ENCODE peak calls at places on chromosomes 11 and 22, in six cellular contexts. T, X, G, S, J and W are unnamed samples.
A peak's percentile ranks its signal among the peaks of the same experiment; 100 is the strongest.

GRCh38 chr11:116825854-116826750 is 3.0 kb upstream of the APOA4 start:
- DNase-seq in T (peak; percentile 72), X (no peak), G (no peak), S (no peak), J (no peak), W (no peak)

GRCh38 chr22:43118024-43118849 is 7.7 kb downstream of the BIK start:
- DNase-seq in T (no peak), X (peak; percentile 66), G (no peak), S (no peak), J (no peak), W (no peak)

GRCh38 chr22:30790366-30790765 is 95.7 kb downstream of the OSBP2 start:
- DNase-seq in T (no peak), X (no peak), G (no peak), S (no peak), J (no peak), W (no peak)

GRCh38 chr11:48093795-48094642 is 113.7 kb downstream of the PTPRJ start:
- DNase-seq in T (no peak), X (no peak), G (peak; percentile 67), S (no peak), J (peak; percentile 24), W (no peak)

GRCh38 chr11:86477495-86478155 is 102.9 kb downstream of the CCDC81 start:
- DNase-seq in T (no peak), X (no peak), G (no peak), S (no peak), J (no peak), W (no peak)

GRCh38 chr22:23504522-23504921 is 75.6 kb downstream of the IGLL1 start:
- DNase-seq in T (no peak), X (no peak), G (peak; percentile 42), S (peak; percentile 29), J (no peak), W (no peak)

GRCh38 chr11:20966489-20966888 is 297.1 kb downstream of the NELL1 start:
- DNase-seq in T (no peak), X (no peak), G (no peak), S (no peak), J (no peak), W (no peak)

GRCh38 chr11:61827573-61828378 is at the start of gene FADS2:
- DNase-seq in T (peak; percentile 96), X (peak; percentile 63), G (peak; percentile 96), S (peak; percentile 77), J (peak; percentile 94), W (no peak)

GRCh38 chr22:46366801-46367706 is 31.5 kb downstream of the TRMU start:
- DNase-seq in T (peak; percentile 18), X (peak; percentile 59), G (no peak), S (no peak), J (no peak), W (no peak)

GRCh38 chr22:44578115-44578457 is 80.1 kb upstream of the RTL6 start:
- DNase-seq in T (no peak), X (no peak), G (no peak), S (peak; percentile 34), J (no peak), W (no peak)

GRCh38 chr11:130159657-130160459 is at the start of gene ST14:
- DNase-seq in T (peak; percentile 63), X (peak; percentile 89), G (peak; percentile 86), S (no peak), J (no peak), W (no peak)

GRCh38 chr11:84780689-84781293 is 846.4 kb downstream of the DLG2 start:
- DNase-seq in T (no peak), X (no peak), G (peak; percentile 21), S (no peak), J (no peak), W (no peak)

GRCh38 chr22:43832393-43833265 is 20.5 kb upstream of the EFCAB6 start:
- DNase-seq in T (peak; percentile 12), X (no peak), G (no peak), S (peak; percentile 53), J (no peak), W (no peak)

GRCh38 chr11:548700-549603 is 11.6 kb downstream of the LMNTD2 start:
- DNase-seq in T (no peak), X (no peak), G (no peak), S (no peak), J (no peak), W (no peak)

GRCh38 chr11:26283852-26284421 is 48.0 kb upstream of the ANO3 start:
- DNase-seq in T (no peak), X (no peak), G (no peak), S (no peak), J (no peak), W (no peak)

GRCh38 chr22:16824718-16825687 is at the start of gene XKR3:
- DNase-seq in T (no peak), X (no peak), G (no peak), S (no peak), J (no peak), W (no peak)

GRCh38 chr11:47204633-47204989 is 10.2 kb upstream of the DDB2 start:
- DNase-seq in T (no peak), X (no peak), G (peak; percentile 57), S (no peak), J (no peak), W (no peak)

GRCh38 chr11:61149624-61150615 is 11.3 kb downstream of the VPS37C start:
- DNase-seq in T (no peak), X (peak; percentile 30), G (peak; percentile 51), S (no peak), J (no peak), W (no peak)

GRCh38 chr22:38751422-38752346 is 4.1 kb downstream of the SUN2 start:
- DNase-seq in T (no peak), X (peak; percentile 83), G (no peak), S (no peak), J (no peak), W (no peak)

GRCh38 chr22:30882974-30883533 is 85.5 kb downstream of the MORC2 start:
- DNase-seq in T (peak; percentile 13), X (no peak), G (no peak), S (no peak), J (no peak), W (no peak)

GRCh38 chr22:48976556-48977535 is 850.8 kb downstream of the BRD1 start:
- DNase-seq in T (no peak), X (no peak), G (no peak), S (no peak), J (no peak), W (no peak)

GRCh38 chr22:48975252-48975780 is 852.4 kb downstream of the BRD1 start:
- DNase-seq in T (no peak), X (no peak), G (no peak), S (no peak), J (no peak), W (no peak)

GRCh38 chr22:48974443-48975251 is 853.0 kb downstream of the BRD1 start:
- DNase-seq in T (no peak), X (no peak), G (no peak), S (no peak), J (no peak), W (no peak)

GRCh38 chr22:48973694-48974041 is 854.0 kb downstream of the BRD1 start:
- DNase-seq in T (no peak), X (no peak), G (no peak), S (no peak), J (no peak), W (no peak)

GRCh38 chr22:48975886-48976285 is 851.8 kb downstream of the BRD1 start:
- DNase-seq in T (no peak), X (no peak), G (no peak), S (no peak), J (no peak), W (no peak)
- H3K27me3 ChIP-seq in T (no peaks in the 10 kb centered on the region), X (peaks cover 9% of the 10 kb centered on the region), G (no peaks in the 10 kb centered on the region), S (peaks cover 54% of the 10 kb centered on the region), J (peaks cover 47% of the 10 kb centered on the region), W (no peaks in the 10 kb centered on the region)

GRCh38 chr22:29309332-29310064 is 3.0 kb downstream of the GAS2L1 start:
- DNase-seq in T (peak; percentile 38), X (peak; percentile 50), G (no peak), S (peak; percentile 69), J (peak; percentile 68), W (no peak)
- H3K27me3 ChIP-seq in T (no peaks in the 10 kb centered on the region), X (peaks cover 13% of the 10 kb centered on the region), G (peaks cover 18% of the 10 kb centered on the region), S (peaks cover 13% of the 10 kb centered on the region), J (peaks cover 15% of the 10 kb centered on the region), W (peaks cover 3% of the 10 kb centered on the region)

DNA sequence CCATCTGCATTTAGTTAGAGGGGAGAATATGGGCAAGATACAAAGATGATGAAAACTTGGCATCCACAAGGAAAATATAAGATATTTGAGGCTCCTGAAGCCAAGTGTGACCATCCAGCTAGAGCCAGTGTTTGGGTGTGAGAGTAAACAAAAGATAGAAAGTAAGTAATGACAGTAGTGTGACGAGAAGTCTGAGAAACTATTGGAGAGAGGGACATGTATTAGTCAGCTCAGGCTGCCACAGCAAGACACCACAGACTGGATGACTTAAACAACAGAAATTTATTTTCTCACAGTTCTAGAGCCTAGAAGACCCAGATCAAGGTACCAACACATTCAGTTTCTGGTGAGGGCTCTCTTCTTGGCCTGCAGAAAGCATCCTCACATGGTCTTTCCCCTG is 6.4 kb upstream of the CCKBR start:
- DNase-seq in T (no peak), X (no peak), G (no peak), S (no peak), J (no peak), W (no peak)
- H3K27me3 ChIP-seq in T (no peaks in the 10 kb centered on the region), X (peaks cover 27% of the 10 kb centered on the region), G (peaks cover 13% of the 10 kb centered on the region), S (peaks cover 13% of the 10 kb centered on the region), J (peaks cover 20% of the 10 kb centered on the region), W (no peaks in the 10 kb centered on the region)

GRCh38 chr11:123365955-123366354 is 64.1 kb upstream of the GRAMD1B start:
- DNase-seq in T (no peak), X (no peak), G (no peak), S (no peak), J (no peak), W (no peak)
- H3K27me3 ChIP-seq in T (no peaks in the 10 kb centered on the region), X (peaks cover 10% of the 10 kb centered on the region), G (peaks cover 27% of the 10 kb centered on the region), S (peaks cover 22% of the 10 kb centered on the region), J (peaks cover 9% of the 10 kb centered on the region), W (no peaks in the 10 kb centered on the region)

GRCh38 chr11:35419713-35420333 is 465 bp upstream of the SLC1A2 start:
- DNase-seq in T (no peak), X (no peak), G (no peak), S (no peak), J (peak; percentile 8), W (no peak)
- H3K27me3 ChIP-seq in T (no peaks in the 10 kb centered on the region), X (peaks cover 94% of the 10 kb centered on the region), G (peaks cover 90% of the 10 kb centered on the region), S (peaks cover 48% of the 10 kb centered on the region), J (peaks cover 71% of the 10 kb centered on the region), W (no peaks in the 10 kb centered on the region)